ENCODE peak calls at places on chromosomes 11 and 22, in seven cellular contexts. C is right atrium auricular region, O is keratinocyte, P is IMR-90, R is fibroblast of lung, Y is GM13976, U is mammary epithelial cell. K is an unnamed sample.

GRCh38 chr11:95968585-95968984 is 44.7 kb upstream of the MTMR2 start:
- DNase-seq in P (peak), Y (no peak), U (no peak), O (no peak), R (peak), C (no peak), K (no peak)

GRCh38 chr22:46312056-46312455 is 15.4 kb downstream of the GTSE1 start:
- DNase-seq in R (no peak), Y (no peak), O (no peak), C (no peak), P (no peak), U (no peak), K (no peak)

GRCh38 chr11:20213790-20214189 is 53.5 kb upstream of the DBX1 start:
- DNase-seq in R (no peak), O (no peak), U (no peak), C (no peak), Y (no peak), P (no peak), K (no peak)

GRCh38 chr11:870127-870413 is 27.4 kb downstream of the TSPAN4 start:
- DNase-seq in O (no peak), P (no peak), Y (no peak), C (no peak), U (no peak), R (no peak), K (no peak)

GRCh38 chr11:116972692-116973091 is 125.5 kb downstream of the SIK3 start:
- DNase-seq in R (no peak), C (no peak), P (no peak), U (no peak), O (no peak), Y (no peak), K (no peak)

GRCh38 chr11:69364901-69365300 is 70.9 kb downstream of the MYEOV start:
- DNase-seq in Y (no peak), U (no peak), R (peak), O (no peak), C (no peak), P (peak), K (no peak)

GRCh38 chr11:68470304-68470811 is 9.8 kb downstream of the PPP6R3 start:
- DNase-seq in U (no peak), Y (no peak), C (no peak), R (no peak), P (no peak), O (no peak), K (peak)

GRCh38 chr22:26828311-26828710 is 170.9 kb downstream of the MIAT start:
- DNase-seq in R (no peak), Y (no peak), C (no peak), U (no peak), O (no peak), P (no peak), K (peak)

GRCh38 chr11:64814712-64815187 is 4.4 kb upstream of the MEN1 start:
- DNase-seq in Y (no peak), U (no peak), P (no peak), R (no peak), C (no peak), O (no peak), K (no peak)

GRCh38 chr11:13291794-13292193 is 14.2 kb downstream of the BMAL1 start:
- DNase-seq in R (peak), C (no peak), P (no peak), U (no peak), O (no peak), Y (no peak), K (no peak)

GRCh38 chr11:102831709-102832492 is 11.5 kb downstream of the MMP3 start:
- DNase-seq in C (no peak), R (no peak), U (no peak), Y (no peak), O (no peak), P (no peak), K (no peak)

GRCh38 chr11:126601550-126602215 is 246.2 kb downstream of the ST3GAL4 start:
- DNase-seq in P (no peak), C (no peak), Y (no peak), O (no peak), R (no peak), U (no peak), K (no peak)

GRCh38 chr11:69516526-69516925 is 35.1 kb downstream of the LINC01488 start:
- DNase-seq in C (no peak), Y (no peak), R (no peak), P (peak), O (no peak), U (no peak), K (no peak)

GRCh38 chr11:2697871-2698270 is 1.9 kb downstream of the KCNQ1OT1 start:
- DNase-seq in P (no peak), R (no peak), C (no peak), O (no peak), U (peak), Y (no peak), K (no peak)

GRCh38 chr22:39470462-39471335 is 13.9 kb downstream of the MGAT3 start:
- DNase-seq in O (no peak), P (no peak), Y (no peak), C (no peak), U (no peak), R (no peak), K (no peak)

GRCh38 chr11:69166186-69167115 is 10.7 kb downstream of the SMIM38 start:
- DNase-seq in C (no peak), P (peak), O (peak), R (peak), Y (peak), U (peak), K (peak)

GRCh38 chr22:42412744-42413220 is 19.4 kb downstream of the NFAM1 start:
- DNase-seq in R (no peak), Y (no peak), C (no peak), P (no peak), U (no peak), O (no peak), K (no peak)

GRCh38 chr11:69588270-69588669 is 52.7 kb upstream of the CCND1 start:
- DNase-seq in C (no peak), R (peak), Y (no peak), P (peak), U (peak), O (peak), K (no peak)

GRCh38 chr22:26570126-26570525 is 19.8 kb downstream of the TPST2 start:
- DNase-seq in P (no peak), Y (no peak), R (no peak), C (no peak), O (no peak), U (no peak), K (no peak)

GRCh38 chr11:115930886-115931537 is 426.8 kb upstream of the CADM1 start:
- DNase-seq in C (no peak), Y (no peak), O (no peak), P (no peak), U (no peak), R (no peak), K (no peak)

GRCh38 chr11:115931684-115932083 is 427.5 kb upstream of the CADM1 start:
- DNase-seq in C (no peak), U (no peak), O (no peak), R (no peak), Y (no peak), P (no peak), K (no peak)

GRCh38 chr11:115928811-115929210 is 424.6 kb upstream of the CADM1 start:
- DNase-seq in O (no peak), Y (no peak), P (no peak), C (no peak), U (no peak), R (no peak), K (no peak)

GRCh38 chr11:115929618-115930129 is 425.5 kb upstream of the CADM1 start:
- DNase-seq in P (no peak), O (no peak), R (no peak), U (no peak), C (no peak), Y (peak), K (no peak)

GRCh38 chr11:115930276-115930675 is 426.1 kb upstream of the CADM1 start:
- DNase-seq in O (no peak), C (no peak), U (no peak), Y (no peak), R (no peak), P (no peak), K (no peak)
- TF ChIP-seq CTCF in O (no peak), C (no peak), U (no peak), Y (no peak), R (no peak), P (no peak), K (no peak)

DNA sequence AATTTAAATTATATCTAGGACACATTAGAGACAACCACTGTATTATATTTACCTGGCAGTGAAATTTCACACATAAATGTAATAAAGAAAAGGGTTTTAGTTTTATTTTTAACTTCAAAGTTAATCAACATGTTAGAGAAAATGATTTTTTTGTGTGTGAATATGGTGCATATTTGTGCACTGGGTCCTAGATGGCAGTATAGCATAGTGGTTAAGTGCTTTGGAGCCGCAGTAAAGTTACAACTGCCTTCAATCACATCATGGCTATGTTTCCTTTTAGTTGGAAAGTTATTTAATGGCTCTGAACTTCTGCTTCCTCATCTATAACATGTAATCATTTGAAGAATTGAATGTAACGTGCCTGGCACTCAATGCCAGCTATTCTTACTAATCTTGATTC is 108.9 kb upstream of the DDI1 start:
- DNase-seq in U (peak), P (peak), Y (no peak), R (peak), O (no peak), C (no peak), K (no peak)
- TF ChIP-seq CTCF in U (peak), P (peak), Y (peak), R (peak), O (peak), C (no peak), K (no peak)

GRCh38 chr22:30327864-30328345 is 1.2 kb upstream of the TBC1D10A start:
- DNase-seq in Y (no peak), O (no peak), R (no peak), P (no peak), U (peak), C (no peak), K (no peak)
- TF ChIP-seq CTCF in Y (no peak), O (peak), R (no peak), P (peak), U (peak), C (no peak), K (no peak)

DNA sequence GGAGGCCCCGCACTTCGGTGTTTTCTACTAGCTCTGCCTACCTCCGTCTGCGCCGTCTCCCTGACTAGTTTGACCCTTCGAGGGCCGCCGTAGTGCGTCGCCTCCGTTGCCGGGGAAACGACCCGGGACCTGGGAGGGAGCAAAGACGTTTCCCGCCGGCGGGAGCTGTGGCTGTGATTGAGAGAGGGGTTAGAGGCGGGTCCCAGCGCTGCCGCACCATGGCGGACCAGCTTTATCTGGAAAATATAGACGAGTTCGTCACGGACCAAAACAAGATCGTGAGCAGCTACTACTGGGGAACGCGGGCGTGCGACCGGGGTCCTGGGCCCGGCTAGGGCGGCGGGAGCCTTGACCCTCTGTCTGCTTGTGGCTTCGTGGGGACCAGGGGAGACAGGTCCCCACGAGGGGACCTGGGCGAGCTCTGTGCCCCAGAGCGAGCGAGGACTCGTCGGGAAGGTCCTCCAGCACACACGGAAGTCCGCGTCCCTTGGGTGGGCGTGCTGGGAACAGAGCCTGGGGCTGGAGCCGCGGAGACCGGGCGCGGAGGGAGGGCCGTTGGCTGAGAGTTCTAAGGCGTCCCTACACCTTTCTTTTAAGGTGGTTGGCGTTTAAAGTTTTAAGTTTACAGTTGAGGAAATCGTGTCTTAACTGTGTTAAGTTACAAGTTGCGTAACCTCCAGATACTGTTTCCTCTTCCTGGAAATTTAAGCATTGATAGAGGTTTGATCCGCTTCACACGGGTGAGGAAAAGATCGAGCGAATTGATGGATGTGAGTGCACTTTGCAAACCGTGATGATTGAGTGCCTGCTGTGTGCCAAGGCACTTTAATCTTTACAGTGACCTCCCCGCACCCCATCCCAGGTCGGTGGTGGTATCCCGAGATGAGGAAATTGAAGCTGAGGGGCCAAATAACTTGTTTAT is at the start of gene POLD3:
- DNase-seq in O (no peak), C (peak), R (peak), U (peak), Y (peak), P (peak), K (peak)
- TF ChIP-seq CTCF in O (no peak), C (no peak), R (no peak), U (no peak), Y (no peak), P (no peak), K (no peak)

K was measured in activated CD8-positive, alpha-beta T cell treated with anti-CD3 and anti-CD28 coated beads for 36 hours.